ENCODE peak calls at places on chromosomes 13 and 19, in four cellular contexts. H is psoas muscle, Q is heart right ventricle, C is uterus. P is an unnamed sample.

GRCh38 chr19:18793144-18794028 is 2.3 kb upstream of the COMP start:
- DNase-seq in H (no peak), Q (no peak), C (no peak), P (no peak)

GRCh38 chr13:33270906-33271538 is 14.5 kb downstream of the STARD13 start:
- DNase-seq in H (no peak), Q (no peak), C (no peak), P (no peak)

GRCh38 chr19:15283141-15283885 is 49.0 kb downstream of the BRD4 start:
- DNase-seq in H (peak), Q (no peak), C (no peak), P (peak)

GRCh38 chr19:39408392-39409206 is 2.0 kb downstream of the ZFP36 start:
- DNase-seq in H (peak), Q (no peak), C (peak), P (no peak)

GRCh38 chr13:30016398-30016797 is 166.0 kb upstream of the UBL3 start:
- DNase-seq in H (no peak), Q (no peak), C (no peak), P (peak)

GRCh38 chr13:63124863-63125262 is 1709.2 kb upstream of the PCDH20 start:
- DNase-seq in H (no peak), Q (no peak), C (no peak), P (no peak)

GRCh38 chr13:22357132-22357531 is 686.3 kb downstream of the FGF9 start:
- DNase-seq in H (no peak), Q (no peak), C (no peak), P (no peak)

GRCh38 chr19:3198901-3199700 is 13.4 kb downstream of the NCLN start:
- DNase-seq in H (no peak), Q (no peak), C (no peak), P (no peak)

GRCh38 chr19:49059056-49059455 is 1.5 kb upstream of the CGB7 start:
- DNase-seq in H (no peak), Q (no peak), C (no peak), P (no peak)

GRCh38 chr19:58328999-58329398 is 2.2 kb downstream of the ZSCAN22 start:
- DNase-seq in H (no peak), Q (no peak), C (no peak), P (no peak)

GRCh38 chr19:13150919-13151604 is 851 bp downstream of the IER2 start:
- DNase-seq in H (no peak), Q (no peak), C (peak), P (peak)

GRCh38 chr19:41249707-41250423 is 14.3 kb upstream of the HNRNPUL1 start:
- DNase-seq in H (no peak), Q (no peak), C (no peak), P (no peak)

GRCh38 chr19:11887247-11887617 is 350 bp upstream of the ZNF69 start:
- DNase-seq in H (no peak), Q (no peak), C (no peak), P (no peak)

GRCh38 chr19:7998081-7998480 is 7.4 kb downstream of the ELAVL1 start:
- DNase-seq in H (peak), Q (no peak), C (no peak), P (no peak)

GRCh38 chr13:98517576-98518310 is 59.2 kb downstream of the STK24 start:
- DNase-seq in H (no peak), Q (no peak), C (no peak), P (no peak)

GRCh38 chr13:89238496-89238895 is 1567.3 kb downstream of the SLITRK5 start:
- DNase-seq in H (no peak), Q (no peak), C (no peak), P (no peak)

GRCh38 chr13:43805071-43805468 is 18.3 kb upstream of the ENOX1 start:
- DNase-seq in H (no peak), Q (no peak), C (no peak), P (no peak)

GRCh38 chr13:69935043-69935442 is 172.6 kb upstream of the ATXN8OS start:
- DNase-seq in H (no peak), Q (no peak), C (no peak), P (no peak)

GRCh38 chr19:31262673-31263308 is 86.4 kb downstream of the TSHZ3 start:
- DNase-seq in H (no peak), Q (no peak), C (peak), P (peak)

GRCh38 chr19:35644987-35645679 is 3.0 kb upstream of the COX6B1 start:
- DNase-seq in H (peak), Q (peak), C (peak), P (peak)

GRCh38 chr13:32086366-32086765 is 54.8 kb downstream of the FRY start:
- DNase-seq in H (no peak), Q (no peak), C (peak), P (no peak)

GRCh38 chr13:36428083-36428482 is 4.2 kb upstream of the CCNA1 start:
- DNase-seq in H (no peak), Q (no peak), C (no peak), P (no peak)

GRCh38 chr13:98476106-98476505 is 100.8 kb downstream of the STK24 start:
- DNase-seq in H (no peak), Q (no peak), C (no peak), P (no peak)

GRCh38 chr13:108342369-108343289 is 73.1 kb downstream of the TNFSF13B start:
- DNase-seq in H (no peak), Q (no peak), C (no peak), P (no peak)

GRCh38 chr19:12834418-12834943 is at the start of gene RTBDN:
- DNase-seq in H (peak), Q (no peak), C (no peak), P (no peak)

GRCh38 chr13:97627566-97627965 is 193.6 kb downstream of the RAP2A start:
- DNase-seq in H (peak), Q (peak), C (peak), P (peak)

DNA sequence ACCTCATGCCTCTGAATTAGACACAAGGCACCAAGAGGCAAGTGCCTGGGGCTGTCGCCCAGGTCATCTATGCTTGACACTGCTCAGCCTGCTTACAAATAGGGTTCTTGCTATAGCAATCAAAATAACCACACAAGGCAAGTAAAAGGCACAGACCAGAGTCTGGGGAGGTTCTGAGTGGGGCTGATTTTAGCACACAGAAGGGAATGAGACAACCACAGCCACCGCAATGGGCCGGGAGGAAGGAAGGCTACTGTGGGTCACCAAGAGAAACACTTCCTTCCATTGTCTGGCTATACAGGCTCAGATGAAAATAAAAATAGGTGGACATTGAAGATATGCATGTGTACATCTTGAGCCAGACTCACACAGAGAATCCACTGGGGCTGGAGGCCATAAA is 159.1 kb downstream of the DLEU7 start:
- DNase-seq in H (no peak), Q (peak), C (no peak), P (no peak)
- H3K27ac ChIP-seq in H (peak), Q (peak), C (no peak), P (no peak)

GRCh38 chr19:43501661-43502418 is 2.7 kb downstream of the PHLDB3 start:
- DNase-seq in H (no peak), Q (no peak), C (no peak), P (no peak)

GRCh38 chr19:43496960-43497359 is 7.6 kb downstream of the PHLDB3 start:
- DNase-seq in H (no peak), Q (no peak), C (no peak), P (no peak)

GRCh38 chr19:43499042-43499441 is 5.5 kb downstream of the PHLDB3 start:
- DNase-seq in H (no peak), Q (no peak), C (no peak), P (no peak)

GRCh38 chr19:43495082-43495481 is 9.5 kb downstream of the PHLDB3 start:
- DNase-seq in H (no peak), Q (no peak), C (no peak), P (no peak)

GRCh38 chr19:43498233-43498830 is 6.2 kb downstream of the PHLDB3 start:
- DNase-seq in H (no peak), Q (no peak), C (no peak), P (no peak)
- H3K27ac ChIP-seq in H (no peak), Q (peak), C (no peak), P (no peak)

GRCh38 chr13:25018729-25019115 is 77.2 kb upstream of the PABPC3 start:
- DNase-seq in H (no peak), Q (no peak), C (no peak), P (no peak)
- H3K27ac ChIP-seq in H (no peak), Q (no peak), C (no peak), P (no peak)

DNA sequence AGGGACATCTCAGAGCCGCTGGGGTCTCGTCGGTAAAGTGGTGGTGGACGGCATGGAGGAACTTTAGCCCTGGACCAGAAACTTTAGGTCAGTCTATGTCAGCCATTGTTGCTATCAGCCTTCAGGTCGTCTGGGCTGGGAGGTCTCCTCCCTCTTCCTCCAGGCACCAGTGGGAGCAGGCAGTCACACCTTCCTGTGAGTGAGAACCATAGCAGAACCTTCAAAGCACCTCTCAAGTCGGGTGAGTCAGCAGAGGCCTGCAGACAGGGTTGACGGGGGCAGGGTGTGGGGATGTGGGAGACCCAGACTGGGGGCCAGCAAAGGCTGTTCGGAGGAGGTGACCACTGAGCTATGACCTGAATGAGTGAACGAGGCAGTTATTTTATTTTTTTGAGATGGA is 15.4 kb upstream of the SBNO2 start:
- DNase-seq in H (no peak), Q (no peak), C (no peak), P (no peak)
- H3K27ac ChIP-seq in H (no peak), Q (no peak), C (no peak), P (no peak)

GRCh38 chr19:17606786-17607185 is 51.3 kb downstream of the COLGALT1 start:
- DNase-seq in H (no peak), Q (no peak), C (no peak), P (no peak)
- H3K27ac ChIP-seq in H (no peak), Q (no peak), C (no peak), P (no peak)

DNA sequence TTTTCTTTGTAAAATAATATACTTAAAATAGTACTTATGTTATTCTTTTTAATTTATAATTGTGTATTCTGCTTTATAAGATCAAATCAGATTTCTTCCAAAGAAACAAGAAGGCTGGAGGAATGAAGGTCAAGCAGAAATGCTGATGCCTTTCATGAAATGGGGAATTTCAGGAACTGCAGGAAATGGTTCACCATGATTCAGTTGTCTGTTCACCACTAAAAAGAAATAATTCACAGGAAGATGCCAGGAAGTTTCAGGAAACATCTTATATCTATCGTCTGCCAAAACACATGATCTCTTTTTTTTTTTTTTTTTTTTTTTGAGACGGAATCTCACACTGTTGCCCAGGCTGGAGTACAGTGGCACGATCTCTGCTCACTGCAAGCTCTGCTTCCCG is 15.7 kb upstream of the SCEL start:
- DNase-seq in H (no peak), Q (no peak), C (no peak), P (no peak)
- H3K27ac ChIP-seq in H (no peak), Q (no peak), C (no peak), P (no peak)

GRCh38 chr19:16831531-16831930 is 2.3 kb downstream of the SIN3B start:
- DNase-seq in H (no peak), Q (no peak), C (no peak), P (no peak)

GRCh38 chr19:16836906-16837362 is 7.7 kb downstream of the SIN3B start:
- DNase-seq in H (no peak), Q (no peak), C (no peak), P (no peak)

GRCh38 chr19:16830679-16831078 is 1.5 kb downstream of the SIN3B start:
- DNase-seq in H (no peak), Q (no peak), C (no peak), P (no peak)

GRCh38 chr19:16836115-16836905 is 7.1 kb downstream of the SIN3B start:
- DNase-seq in H (no peak), Q (no peak), C (peak), P (no peak)

GRCh38 chr19:16834747-16835146 is 5.5 kb downstream of the SIN3B start:
- DNase-seq in H (no peak), Q (no peak), C (no peak), P (no peak)
- H3K27ac ChIP-seq in H (no peak), Q (no peak), C (no peak), P (no peak)

GRCh38 chr13:20350819-20351218 is 118.7 kb upstream of the GJB6 start:
- DNase-seq in H (no peak), Q (no peak), C (no peak), P (no peak)
- H3K27ac ChIP-seq in H (no peak), Q (no peak), C (no peak), P (no peak)

P was measured in tibial artery.